ENCODE peak calls at places on chromosomes 7 and 10, in ten cellular contexts. R is dorsolateral prefrontal cortex, B is body of pancreas, L is brain microvascular endothelial cell, H is psoas muscle, V is SJSA1, G is RWPE1, D is small intestine, U is hepatocyte, E is left ventricle myocardium inferior. Q is an unnamed sample.

GRCh38 chr7:106139253-106140251 is 27.4 kb upstream of the SYPL1 start:
- DNase-seq in R (no peak), B (peak), L (peak), H (peak), V (no peak), G (no peak), D (no peak), U (peak), E (no peak), Q (no peak)

GRCh38 chr7:33909755-33910154 is 4.4 kb downstream of the BMPER start:
- DNase-seq in R (no peak), B (no peak), L (no peak), H (no peak), V (no peak), G (no peak), D (no peak), U (no peak), E (no peak), Q (no peak)

GRCh38 chr10:62373995-62374861 is at the start of gene ZNF365:
- DNase-seq in R (peak), B (no peak), L (peak), H (peak), V (peak), G (peak), D (no peak), U (peak), E (peak), Q (peak)

GRCh38 chr10:93435621-93436385 is 46.3 kb downstream of the MYOF start:
- DNase-seq in R (no peak), B (no peak), L (peak), H (no peak), V (peak), G (no peak), D (no peak), U (peak), E (no peak), Q (no peak)

GRCh38 chr10:17375936-17376584 is 78.3 kb downstream of the ST8SIA6 start:
- DNase-seq in R (no peak), B (no peak), L (peak), H (no peak), V (peak), G (no peak), D (no peak), U (no peak), E (no peak), Q (no peak)

GRCh38 chr7:39712746-39713145 is 89.4 kb downstream of the RALA start:
- DNase-seq in R (no peak), B (no peak), L (no peak), H (no peak), V (no peak), G (no peak), D (no peak), U (no peak), E (no peak), Q (no peak)

GRCh38 chr10:79375321-79376077 is 28.2 kb downstream of the PPIF start:
- DNase-seq in R (no peak), B (no peak), L (peak), H (no peak), V (peak), G (no peak), D (no peak), U (peak), E (no peak), Q (no peak)

GRCh38 chr7:139033346-139034114 is 2.3 kb downstream of the ZC3HAV1L start:
- DNase-seq in R (no peak), B (no peak), L (no peak), H (no peak), V (no peak), G (no peak), D (no peak), U (no peak), E (no peak), Q (no peak)

GRCh38 chr10:114437456-114438292 is 33.4 kb upstream of the AFAP1L2 start:
- DNase-seq in R (no peak), B (no peak), L (no peak), H (no peak), V (peak), G (peak), D (peak), U (peak), E (no peak), Q (no peak)

DNA sequence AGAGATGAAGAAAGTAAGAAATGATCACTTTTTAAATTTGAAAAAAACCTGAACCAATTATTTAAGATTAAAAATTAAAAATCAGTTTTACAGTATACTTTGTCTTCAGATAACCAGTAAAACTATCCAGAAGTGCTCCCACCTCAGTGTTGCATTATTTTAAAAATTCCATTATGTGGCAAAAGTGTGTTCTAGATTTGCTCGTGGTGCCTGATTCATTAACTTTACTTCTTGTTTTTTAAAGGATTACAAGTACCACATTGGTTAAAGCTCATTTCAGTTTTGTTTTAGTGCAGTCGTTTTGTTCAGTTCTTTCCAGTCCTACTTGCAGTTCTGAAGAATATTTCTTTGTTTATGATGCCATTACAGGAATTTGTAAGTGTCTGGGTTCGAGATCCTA is 68.9 kb downstream of the SNX10 start:
- DNase-seq in R (no peak), B (no peak), L (no peak), H (no peak), V (no peak), G (no peak), D (no peak), U (no peak), E (no peak), Q (no peak)
- H3K27ac ChIP-seq in R (no peak), B (no peak), L (no peak), H (no peak), V (no peak), G (no peak), D (no peak), U (no peak), E (no peak), Q (no peak)

GRCh38 chr7:148983220-148984146 is 44.8 kb downstream of the PDIA4 start:
- DNase-seq in R (peak), B (peak), L (peak), H (peak), V (peak), G (peak), D (peak), U (peak), E (no peak), Q (peak)

GRCh38 chr7:148987751-148988512 is 40.4 kb downstream of the PDIA4 start:
- DNase-seq in R (no peak), B (peak), L (no peak), H (no peak), V (no peak), G (no peak), D (no peak), U (peak), E (no peak), Q (no peak)

GRCh38 chr7:148987010-148987750 is 41.1 kb downstream of the PDIA4 start:
- DNase-seq in R (peak), B (peak), L (peak), H (peak), V (peak), G (peak), D (peak), U (peak), E (peak), Q (peak)

GRCh38 chr7:148982596-148983219 is 45.6 kb downstream of the PDIA4 start:
- DNase-seq in R (no peak), B (no peak), L (no peak), H (no peak), V (peak), G (no peak), D (peak), U (peak), E (no peak), Q (no peak)

GRCh38 chr7:148986737-148987009 is 41.6 kb downstream of the PDIA4 start:
- DNase-seq in R (no peak), B (no peak), L (no peak), H (no peak), V (no peak), G (no peak), D (no peak), U (no peak), E (no peak), Q (no peak)
- H3K27ac ChIP-seq in R (peak), B (peak), L (no peak), H (peak), V (no peak), G (no peak), D (no peak), U (peak), E (peak), Q (no peak)

DNA sequence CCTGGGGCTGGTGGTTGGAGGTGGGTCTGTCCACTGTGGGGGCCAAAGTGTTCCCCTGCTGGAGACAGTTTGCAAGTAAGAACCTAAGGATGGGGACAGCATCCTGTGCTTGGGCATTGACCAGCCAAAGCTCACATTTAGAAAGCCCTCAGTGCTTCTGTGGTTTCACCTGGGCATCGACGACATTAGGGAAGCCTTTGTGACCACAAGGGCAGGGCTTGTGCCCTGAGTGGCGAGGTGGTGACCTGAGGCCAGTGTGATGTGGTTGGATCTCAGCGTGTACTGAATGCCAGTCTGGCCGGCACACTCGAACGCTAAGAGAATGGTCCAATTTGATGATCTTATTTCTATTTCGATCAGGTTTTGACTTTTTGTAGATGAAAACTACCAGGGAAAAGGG is 32.1 kb upstream of the SH2B2 start:
- DNase-seq in R (no peak), B (no peak), L (no peak), H (no peak), V (no peak), G (no peak), D (no peak), U (no peak), E (no peak), Q (no peak)
- H3K27ac ChIP-seq in R (no peak), B (no peak), L (no peak), H (no peak), V (no peak), G (no peak), D (no peak), U (no peak), E (no peak), Q (no peak)

DNA sequence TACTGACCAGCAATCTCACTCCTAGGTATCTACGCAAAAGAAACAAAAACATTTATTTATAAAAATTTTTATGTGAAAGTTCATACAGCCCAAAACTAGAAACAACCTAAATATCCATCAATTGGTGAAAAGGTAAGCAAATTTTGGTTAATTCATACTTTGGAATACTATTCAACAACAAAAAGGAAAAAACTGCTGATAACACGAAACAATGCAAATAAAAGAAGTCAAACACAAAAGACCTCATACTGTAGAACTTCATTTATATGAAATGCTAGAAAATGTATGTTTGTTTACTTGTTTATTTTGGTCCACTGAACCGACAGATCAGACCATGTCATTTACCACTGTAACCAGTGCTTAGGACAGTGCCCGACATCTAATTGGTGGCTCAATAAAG is 60.3 kb downstream of the USP6NL start:
- DNase-seq in R (no peak), B (no peak), L (no peak), H (no peak), V (no peak), G (no peak), D (no peak), U (no peak), E (no peak), Q (no peak)
- H3K27ac ChIP-seq in R (no peak), B (peak), L (no peak), H (no peak), V (peak), G (no peak), D (no peak), U (peak), E (no peak), Q (no peak)